ENCODE peak calls at places on chromosomes 4 and X, in five cellular contexts. C is AG09309, R is kidney epithelial cell, A is cardiac fibroblast, L is AG04449. E is an unnamed sample.
A peak's percentile ranks its signal among the peaks of the same experiment; 100 is the strongest.

GRCh38 chr4:845233-845835 is 19.4 kb upstream of the CPLX1 start:
- DNase-seq in A (peak; percentile 36), L (peak; percentile 10), C (no peak), R (no peak), E (no peak)

GRCh38 chr4:726235-726787 is 20.7 kb downstream of the PCGF3 start:
- DNase-seq in A (peak; percentile 73), R (no peak), C (peak; percentile 74), L (no peak), E (no peak)

GRCh38 chr4:79528241-79528706 is 120.2 kb upstream of the GK2 start:
- DNase-seq in C (no peak), R (peak; percentile 21), L (no peak), A (peak; percentile 1), E (no peak)

GRCh38 chr4:188903995-188904394 is 764.8 kb downstream of the TRIML1 start:
- DNase-seq in A (peak; percentile 27), R (no peak), L (no peak), C (no peak), E (no peak)

GRCh38 chrX:114611018-114611619 is 27.2 kb downstream of the HTR2C start:
- DNase-seq in C (no peak), R (no peak), A (peak; percentile 60), L (no peak), E (peak; percentile 14)

GRCh38 chr4:159655547-159655946 is 552.7 kb downstream of the RAPGEF2 start:
- DNase-seq in A (peak; percentile 2), C (no peak), R (peak; percentile 77), L (no peak), E (no peak)

GRCh38 chr4:15158410-15159091 is 156.3 kb downstream of the CPEB2 start:
- DNase-seq in A (no peak), L (no peak), R (no peak), C (no peak), E (no peak)

GRCh38 chrX:69387559-69388487 is 116.3 kb upstream of the NALF2 start:
- DNase-seq in A (peak; percentile 33), R (peak; percentile 1), L (no peak), C (no peak), E (no peak)

GRCh38 chr4:148962539-148963290 is 520.5 kb upstream of the NR3C2 start:
- DNase-seq in L (no peak), A (peak; percentile 81), R (no peak), C (no peak), E (no peak)

GRCh38 chrX:150517303-150517896 is 51.0 kb upstream of the MTM1 start:
- DNase-seq in A (peak; percentile 67), R (no peak), L (peak; percentile 12), C (peak; percentile 25), E (no peak)

GRCh38 chrX:70436380-70436779 is 8.3 kb upstream of the DLG3 start:
- DNase-seq in L (no peak), C (no peak), R (no peak), A (peak; percentile 24), E (no peak)

GRCh38 chr4:177367336-177367735 is 57.7 kb downstream of the NEIL3 start:
- DNase-seq in A (peak; percentile 34), R (no peak), C (peak; percentile 13), L (no peak), E (peak; percentile 5)

GRCh38 chrX:3733043-3733430 is 19.6 kb upstream of the PRKX start:
- DNase-seq in R (no peak), C (no peak), A (no peak), L (no peak), E (no peak)

GRCh38 chr4:139584784-139585183 is 28.8 kb upstream of the SETD7 start:
- DNase-seq in R (no peak), A (peak; percentile 50), L (no peak), C (no peak), E (no peak)

GRCh38 chr4:683982-684571 is 4.9 kb downstream of the SLC49A3 start:
- DNase-seq in L (no peak), R (no peak), C (no peak), A (peak; percentile 70), E (no peak)

GRCh38 chr4:143393195-143393594 is 56.5 kb downstream of the GAB1 start:
- DNase-seq in A (no peak), R (no peak), C (no peak), L (no peak), E (no peak)

GRCh38 chr4:96052827-96053226 is 212.9 kb downstream of the PDHA2 start:
- DNase-seq in C (no peak), L (no peak), R (no peak), A (peak; percentile 24), E (no peak)

GRCh38 chr4:10589808-10590207 is 94.8 kb downstream of the CLNK start:
- DNase-seq in L (no peak), R (no peak), A (no peak), C (no peak), E (peak; percentile 69)

GRCh38 chr4:7295201-7295916 is 103.0 kb downstream of the SORCS2 start:
- DNase-seq in R (no peak), A (no peak), L (no peak), C (no peak), E (no peak)

GRCh38 chrX:47560179-47560830 is 700 bp upstream of the ARAF start:
- DNase-seq in C (no peak), A (no peak), L (no peak), R (no peak), E (no peak)

GRCh38 chr4:66430856-66431255 is 760.6 kb upstream of the EPHA5 start:
- DNase-seq in A (peak; percentile 74), R (no peak), L (no peak), C (peak; percentile 70), E (no peak)

GRCh38 chr4:110088670-110089069 is 109.7 kb downstream of the ELOVL6 start:
- DNase-seq in R (no peak), L (no peak), A (peak; percentile 45), C (peak; percentile 31), E (no peak)

GRCh38 chr4:5712517-5712916 is 1.5 kb downstream of the EVC start:
- DNase-seq in C (peak; percentile 79), A (peak; percentile 78), L (no peak), R (no peak), E (peak; percentile 40)

GRCh38 chrX:102155806-102156179 is at the start of gene BEX5:
- DNase-seq in C (no peak), L (no peak), R (peak; percentile 37), A (no peak), E (no peak)

GRCh38 chrX:87727615-87728014 is 210.0 kb downstream of the KLHL4 start:
- DNase-seq in C (no peak), R (no peak), A (no peak), L (no peak), E (no peak)

GRCh38 chr4:110485452-110485851 is 9.5 kb downstream of the ENPEP start:
- DNase-seq in L (no peak), A (no peak), C (no peak), R (no peak), E (no peak)

GRCh38 chrX:105610401-105610800 is 211.9 kb upstream of the NRK start:
- DNase-seq in L (no peak), A (peak; percentile 31), R (no peak), C (no peak), E (no peak)

DNA sequence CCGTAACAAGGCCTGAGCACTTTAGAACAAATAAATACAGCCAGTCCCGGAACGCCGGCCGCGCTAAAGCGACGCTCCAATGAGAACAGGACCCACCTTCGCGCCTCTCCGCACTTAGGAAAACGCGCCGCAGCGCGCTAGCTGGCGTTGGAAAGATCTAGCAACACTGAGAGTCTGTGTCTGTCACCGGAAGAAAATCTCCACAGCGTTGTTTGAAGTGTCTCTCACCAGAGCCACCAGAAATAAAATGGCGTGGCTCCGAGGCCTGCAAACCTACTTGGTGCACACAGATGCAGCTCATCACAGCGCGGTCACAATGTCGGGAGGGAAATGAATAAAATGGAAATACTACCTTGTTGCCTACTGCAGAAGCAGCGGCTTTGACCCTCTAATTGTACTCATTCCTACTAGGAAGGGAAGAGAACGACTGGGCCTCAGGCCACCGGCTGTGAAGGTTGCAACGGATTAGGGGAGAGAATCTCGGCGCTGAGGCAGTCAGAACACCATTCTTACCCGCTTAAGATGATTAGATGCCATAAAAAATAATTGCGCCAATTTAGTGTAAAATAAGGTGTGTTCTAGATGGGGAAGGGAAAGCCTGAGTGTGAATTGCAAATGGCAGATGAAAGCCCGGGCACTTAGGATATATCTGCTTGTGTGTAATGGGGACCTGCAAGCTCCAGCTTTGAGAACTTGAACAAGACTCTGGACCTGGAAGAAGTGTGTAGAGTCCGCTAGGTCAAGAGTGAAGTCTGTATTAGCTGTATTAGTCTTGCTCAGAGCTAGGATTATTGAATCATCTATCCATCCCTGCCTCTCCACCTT is 4.5 kb downstream of the NEUROG2 start:
- DNase-seq in C (no peak), L (no peak), A (no peak), R (no peak), E (no peak)
- H3K4me3 ChIP-seq in C (no peak overlapping the region), L (no peak overlapping the region), A (no peak overlapping the region), R (no peak overlapping the region), E (no peak overlapping the region)

DNA sequence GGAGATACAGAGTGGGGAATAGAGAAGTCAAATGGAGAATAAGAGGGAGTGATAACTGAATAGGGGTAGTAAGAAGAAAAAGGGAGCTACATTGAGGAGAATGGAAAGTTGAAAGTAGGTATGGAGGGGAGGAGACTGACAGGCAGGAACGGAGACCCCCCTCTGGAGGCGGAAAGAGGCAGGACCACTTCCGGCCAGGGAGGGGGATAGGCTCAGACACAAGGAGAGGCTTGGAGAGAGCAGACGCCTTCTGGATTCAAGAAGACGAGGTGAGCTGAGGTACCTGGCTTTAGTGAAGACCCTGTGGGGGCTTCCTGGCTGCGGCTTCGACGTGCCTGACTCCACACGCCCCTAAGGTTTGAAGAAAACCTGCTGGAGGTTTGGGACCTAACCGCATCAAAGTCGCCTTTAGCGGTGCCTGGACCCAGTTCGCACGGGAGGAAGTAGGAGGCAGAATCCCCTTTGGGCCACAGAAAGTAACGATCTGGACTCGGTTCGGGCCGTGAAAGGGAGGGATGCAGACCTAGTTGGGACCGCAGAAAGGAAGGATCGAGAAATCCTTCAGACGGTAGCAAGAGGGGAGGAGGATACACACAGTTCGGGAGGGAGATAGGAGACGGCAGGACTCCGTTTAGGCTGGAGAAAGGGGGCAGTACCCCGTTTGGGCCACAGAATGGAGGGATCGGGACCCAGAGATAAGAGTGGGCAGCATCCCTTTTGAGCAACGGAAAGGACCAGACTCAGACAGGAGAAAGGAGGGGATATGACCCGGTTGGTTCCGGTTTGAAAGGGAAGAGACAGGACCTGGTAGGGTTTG is at the start of gene TRO:
- DNase-seq in L (no peak), C (no peak), A (no peak), R (no peak), E (no peak)
- TF ChIP-seq CTCF in L (peak; percentile 31), C (no peak), A (no peak), R (peak; percentile 34), E (peak; percentile 12)

DNA sequence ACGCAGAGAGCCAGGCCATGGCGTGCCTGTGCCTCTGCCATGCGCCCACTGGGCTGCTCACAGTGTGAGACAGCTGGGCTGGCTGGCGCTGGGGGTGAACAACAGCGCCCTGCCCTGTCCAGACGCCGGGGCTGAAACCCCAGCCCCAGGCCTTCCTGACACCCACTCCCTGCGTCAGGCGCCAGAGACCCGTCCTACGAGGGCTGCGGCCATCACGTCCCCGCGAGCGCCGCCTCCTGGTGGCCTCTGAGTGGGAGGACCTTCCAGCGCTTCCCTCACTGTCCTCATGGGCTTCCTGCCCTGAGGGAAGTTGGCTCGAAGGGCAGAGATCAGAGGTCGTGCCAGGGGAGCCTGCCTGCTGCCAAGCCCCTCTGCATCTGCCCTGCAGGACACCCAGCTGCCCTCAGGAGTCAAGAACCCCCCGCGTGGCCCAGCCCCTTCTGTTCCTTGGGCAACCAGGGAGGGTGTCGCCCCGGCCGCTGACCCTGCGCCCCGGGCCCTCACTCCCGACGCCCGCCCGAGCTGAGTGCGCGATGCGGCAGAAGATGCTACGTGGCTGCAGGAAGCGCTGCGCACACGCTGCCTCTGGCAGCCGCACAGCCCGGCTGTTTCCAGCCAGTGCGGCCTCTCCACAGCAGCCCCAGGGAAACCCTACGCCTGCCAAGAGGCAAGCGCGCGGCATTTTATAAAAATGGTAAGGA is 16.2 kb downstream of the NELFA start:
- DNase-seq in C (no peak), L (no peak), A (no peak), R (no peak), E (no peak)
- H3K4me3 ChIP-seq in C (no peak overlapping the region), L (no peak overlapping the region), A (no peak overlapping the region), R (no peak overlapping the region), E (no peak overlapping the region)

GRCh38 chrX:56733459-56734046 is 4.5 kb downstream of the NBDY start:
- DNase-seq in C (no peak), A (peak; percentile 73), R (no peak), L (no peak), E (no peak)
- TF ChIP-seq CTCF in C (peak; percentile 72), A (peak; percentile 33), R (peak; percentile 58), L (peak; percentile 30), E (peak; percentile 40)